ENCODE peak calls at places on chromosomes 5 and 9, in seven cellular contexts. One of them, this sample, is unnamed.

GRCh38 chr5:6781711-6782110 is 68.5 kb downstream of the TENT4A start:
- DNase-seq in tibial nerve: no peak
- DNase-seq in CD8-positive, alpha-beta T cell: no peak
- DNase-seq in astrocyte of the spinal cord: peak; percentile 7
- DNase-seq in lung: no peak
- DNase-seq in kidney: no peak
- DNase-seq in fibroblast of lung: no peak
- DNase-seq in this sample: no peak

GRCh38 chr9:130445268-130445983 is 665 bp downstream of the ASS1 start:
- DNase-seq in tibial nerve: no peak
- DNase-seq in CD8-positive, alpha-beta T cell: no peak
- DNase-seq in astrocyte of the spinal cord: peak; percentile 39
- DNase-seq in lung: peak; percentile 61
- DNase-seq in kidney: peak; percentile 86
- DNase-seq in fibroblast of lung: peak; percentile 66
- DNase-seq in this sample: peak; percentile 90

GRCh38 chr9:136283291-136284235 is 20.3 kb downstream of the CCDC187 start:
- DNase-seq in tibial nerve: peak; percentile 61
- DNase-seq in CD8-positive, alpha-beta T cell: peak; percentile 59
- DNase-seq in astrocyte of the spinal cord: peak; percentile 45
- DNase-seq in lung: peak; percentile 81
- DNase-seq in kidney: peak; percentile 92
- DNase-seq in fibroblast of lung: peak; percentile 59
- DNase-seq in this sample: peak; percentile 89

GRCh38 chr9:128169492-128169891 is 9.4 kb downstream of the BBLN start:
- DNase-seq in tibial nerve: no peak
- DNase-seq in CD8-positive, alpha-beta T cell: no peak
- DNase-seq in astrocyte of the spinal cord: no peak
- DNase-seq in lung: no peak
- DNase-seq in kidney: peak; percentile 63
- DNase-seq in fibroblast of lung: no peak
- DNase-seq in this sample: no peak

GRCh38 chr5:130183115-130183514 is 278.9 kb downstream of the CHSY3 start:
- DNase-seq in tibial nerve: no peak
- DNase-seq in CD8-positive, alpha-beta T cell: no peak
- DNase-seq in astrocyte of the spinal cord: no peak
- DNase-seq in lung: no peak
- DNase-seq in kidney: no peak
- DNase-seq in fibroblast of lung: no peak
- DNase-seq in this sample: no peak

GRCh38 chr9:13266172-13266571 is 13.3 kb downstream of the MPDZ start:
- DNase-seq in tibial nerve: no peak
- DNase-seq in CD8-positive, alpha-beta T cell: no peak
- DNase-seq in astrocyte of the spinal cord: peak; percentile 85
- DNase-seq in lung: no peak
- DNase-seq in kidney: no peak
- DNase-seq in fibroblast of lung: peak; percentile 53
- DNase-seq in this sample: peak; percentile 38

GRCh38 chr5:50874277-50874984 is 208.0 kb downstream of the PARP8 start:
- DNase-seq in tibial nerve: no peak
- DNase-seq in CD8-positive, alpha-beta T cell: no peak
- DNase-seq in astrocyte of the spinal cord: no peak
- DNase-seq in lung: no peak
- DNase-seq in kidney: no peak
- DNase-seq in fibroblast of lung: no peak
- DNase-seq in this sample: no peak

GRCh38 chr5:92371889-92372235 is 988.7 kb upstream of the ARRDC3 start:
- DNase-seq in tibial nerve: no peak
- DNase-seq in CD8-positive, alpha-beta T cell: no peak
- DNase-seq in astrocyte of the spinal cord: peak; percentile 54
- DNase-seq in lung: no peak
- DNase-seq in kidney: no peak
- DNase-seq in fibroblast of lung: peak; percentile 11
- DNase-seq in this sample: peak; percentile 57

GRCh38 chr9:112898872-112899281 is 8.2 kb upstream of the SLC46A2 start:
- DNase-seq in tibial nerve: no peak
- DNase-seq in CD8-positive, alpha-beta T cell: no peak
- DNase-seq in astrocyte of the spinal cord: no peak
- DNase-seq in lung: no peak
- DNase-seq in kidney: no peak
- DNase-seq in fibroblast of lung: no peak
- DNase-seq in this sample: no peak

DNA sequence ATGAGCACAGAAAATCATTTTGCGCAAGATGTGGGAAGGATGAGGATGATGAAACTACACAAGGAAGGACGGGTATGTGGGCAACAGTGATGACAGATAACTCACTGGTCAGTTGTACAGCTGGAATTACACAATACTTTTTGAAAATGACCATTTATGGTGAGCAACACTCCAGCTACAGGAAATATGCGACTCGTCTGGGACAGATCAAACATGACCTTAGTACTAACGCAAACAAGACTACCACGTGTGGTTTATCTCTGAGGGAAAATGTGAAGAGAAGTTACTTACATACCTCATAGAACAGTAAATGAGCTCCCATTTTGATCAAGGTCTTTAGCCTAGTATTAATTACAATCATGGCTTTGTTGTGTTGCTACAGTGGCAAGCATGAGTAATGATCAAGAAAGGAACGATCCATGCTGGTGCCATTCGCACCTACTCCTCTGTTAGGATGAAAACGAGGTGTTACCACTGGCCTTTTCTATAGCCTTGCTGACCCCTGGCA is 456.9 kb downstream of the BNC2 start:
- DNase-seq in tibial nerve: no peak
- DNase-seq in CD8-positive, alpha-beta T cell: no peak
- DNase-seq in astrocyte of the spinal cord: peak; percentile 78
- DNase-seq in lung: peak; percentile 31
- DNase-seq in kidney: no peak
- DNase-seq in fibroblast of lung: peak; percentile 99
- DNase-seq in this sample: peak; percentile 96
- H3K4me3 ChIP-seq in tibial nerve: no peak overlapping the region
- H3K4me3 ChIP-seq in CD8-positive, alpha-beta T cell: no peak overlapping the region
- H3K4me3 ChIP-seq in astrocyte of the spinal cord: no peak overlapping the region
- H3K4me3 ChIP-seq in lung: no peak overlapping the region
- H3K4me3 ChIP-seq in kidney: no peak overlapping the region
- H3K4me3 ChIP-seq in fibroblast of lung: no peak overlapping the region
- H3K4me3 ChIP-seq in this sample: no peak overlapping the region

GRCh38 chr5:136374638-136375037 is 9.3 kb upstream of the TRPC7 start:
- DNase-seq in tibial nerve: no peak
- DNase-seq in CD8-positive, alpha-beta T cell: no peak
- DNase-seq in astrocyte of the spinal cord: no peak
- DNase-seq in lung: no peak
- DNase-seq in kidney: no peak
- DNase-seq in fibroblast of lung: no peak
- DNase-seq in this sample: no peak

GRCh38 chr5:136375920-136376319 is 10.6 kb upstream of the TRPC7 start:
- DNase-seq in tibial nerve: no peak
- DNase-seq in CD8-positive, alpha-beta T cell: no peak
- DNase-seq in astrocyte of the spinal cord: no peak
- DNase-seq in lung: no peak
- DNase-seq in kidney: no peak
- DNase-seq in fibroblast of lung: no peak
- DNase-seq in this sample: no peak

GRCh38 chr5:136374003-136374402 is 8.7 kb upstream of the TRPC7 start:
- DNase-seq in tibial nerve: no peak
- DNase-seq in CD8-positive, alpha-beta T cell: no peak
- DNase-seq in astrocyte of the spinal cord: no peak
- DNase-seq in lung: no peak
- DNase-seq in kidney: no peak
- DNase-seq in fibroblast of lung: no peak
- DNase-seq in this sample: peak; percentile 51
- TF ChIP-seq CTCF in tibial nerve: no peak
- TF ChIP-seq CTCF in CD8-positive, alpha-beta T cell: no peak
- TF ChIP-seq CTCF in astrocyte of the spinal cord: peak; percentile 5
- TF ChIP-seq CTCF in lung: no peak
- TF ChIP-seq CTCF in kidney: peak; percentile 47
- TF ChIP-seq CTCF in fibroblast of lung: no peak
- TF ChIP-seq CTCF in this sample: peak; percentile 41

DNA sequence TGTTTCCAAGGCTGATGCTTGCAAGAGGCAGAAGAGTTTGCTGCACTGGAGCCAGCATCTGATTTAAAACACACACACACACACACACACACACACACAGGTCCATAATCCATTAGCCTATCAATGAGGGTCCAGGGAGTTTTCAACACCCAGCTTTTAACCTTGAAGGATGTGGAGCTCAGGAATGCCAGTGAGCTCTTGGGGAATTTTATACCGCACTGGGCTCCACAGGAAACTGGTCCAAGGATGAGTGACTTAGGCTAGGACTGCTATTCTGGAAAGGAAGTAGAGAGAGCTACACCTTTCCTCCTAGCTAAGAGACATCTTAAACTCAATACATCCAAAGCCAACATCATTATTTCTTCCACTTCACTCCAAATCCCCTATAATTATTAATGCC is 942 bp upstream of the NRG2 start:
- DNase-seq in tibial nerve: no peak
- DNase-seq in CD8-positive, alpha-beta T cell: no peak
- DNase-seq in astrocyte of the spinal cord: peak; percentile 3
- DNase-seq in lung: no peak
- DNase-seq in kidney: no peak
- DNase-seq in fibroblast of lung: no peak
- DNase-seq in this sample: no peak
- H3K4me3 ChIP-seq in tibial nerve: no peak overlapping the region
- H3K4me3 ChIP-seq in CD8-positive, alpha-beta T cell: no peak overlapping the region
- H3K4me3 ChIP-seq in astrocyte of the spinal cord: no peak overlapping the region
- H3K4me3 ChIP-seq in lung: no peak overlapping the region
- H3K4me3 ChIP-seq in kidney: no peak overlapping the region
- H3K4me3 ChIP-seq in fibroblast of lung: no peak overlapping the region
- H3K4me3 ChIP-seq in this sample: no peak overlapping the region

GRCh38 chr9:33737811-33738606 is 57.4 kb upstream of the PRSS3 start:
- DNase-seq in tibial nerve: no peak
- DNase-seq in CD8-positive, alpha-beta T cell: no peak
- DNase-seq in astrocyte of the spinal cord: peak; percentile 55
- DNase-seq in lung: peak; percentile 30
- DNase-seq in kidney: no peak
- DNase-seq in fibroblast of lung: peak; percentile 65
- DNase-seq in this sample: peak; percentile 49
- TF ChIP-seq CTCF in tibial nerve: no peak
- TF ChIP-seq CTCF in CD8-positive, alpha-beta T cell: peak; percentile 33
- TF ChIP-seq CTCF in astrocyte of the spinal cord: peak; percentile 80
- TF ChIP-seq CTCF in lung: peak; percentile 11
- TF ChIP-seq CTCF in kidney: peak; percentile 61
- TF ChIP-seq CTCF in fibroblast of lung: peak; percentile 73
- TF ChIP-seq CTCF in this sample: peak; percentile 77

GRCh38 chr5:150642567-150642927 is 2.1 kb downstream of the SYNPO start:
- DNase-seq in tibial nerve: peak; percentile 76
- DNase-seq in CD8-positive, alpha-beta T cell: no peak
- DNase-seq in astrocyte of the spinal cord: peak; percentile 86
- DNase-seq in lung: peak; percentile 85
- DNase-seq in kidney: peak; percentile 87
- DNase-seq in fibroblast of lung: peak; percentile 85
- DNase-seq in this sample: peak; percentile 93
- H3K4me3 ChIP-seq in tibial nerve: peak overlapping the region; percentile 8
- H3K4me3 ChIP-seq in CD8-positive, alpha-beta T cell: no peak overlapping the region
- H3K4me3 ChIP-seq in astrocyte of the spinal cord: peak overlapping the region; percentile 48
- H3K4me3 ChIP-seq in lung: no peak overlapping the region
- H3K4me3 ChIP-seq in kidney: peak overlapping the region; percentile 6
- H3K4me3 ChIP-seq in fibroblast of lung: peak overlapping the region; percentile 37
- H3K4me3 ChIP-seq in this sample: peak overlapping the region; percentile 60

GRCh38 chr5:173885481-173886010 is 2.6 kb upstream of the CPEB4 start:
- DNase-seq in tibial nerve: no peak
- DNase-seq in CD8-positive, alpha-beta T cell: no peak
- DNase-seq in astrocyte of the spinal cord: no peak
- DNase-seq in lung: no peak
- DNase-seq in kidney: no peak
- DNase-seq in fibroblast of lung: no peak
- DNase-seq in this sample: no peak
- TF ChIP-seq CTCF in tibial nerve: no peak
- TF ChIP-seq CTCF in CD8-positive, alpha-beta T cell: no peak
- TF ChIP-seq CTCF in astrocyte of the spinal cord: no peak
- TF ChIP-seq CTCF in lung: no peak
- TF ChIP-seq CTCF in kidney: peak; percentile 1
- TF ChIP-seq CTCF in fibroblast of lung: no peak
- TF ChIP-seq CTCF in this sample: no peak

GRCh38 chr5:14449052-14449661 is 132.4 kb upstream of the OTULINL start:
- DNase-seq in tibial nerve: no peak
- DNase-seq in CD8-positive, alpha-beta T cell: no peak
- DNase-seq in astrocyte of the spinal cord: peak; percentile 96
- DNase-seq in lung: no peak
- DNase-seq in kidney: no peak
- DNase-seq in fibroblast of lung: peak; percentile 72
- DNase-seq in this sample: peak; percentile 94
- H3K4me3 ChIP-seq in tibial nerve: no peak overlapping the region
- H3K4me3 ChIP-seq in CD8-positive, alpha-beta T cell: no peak overlapping the region
- H3K4me3 ChIP-seq in astrocyte of the spinal cord: no peak overlapping the region
- H3K4me3 ChIP-seq in lung: no peak overlapping the region
- H3K4me3 ChIP-seq in kidney: no peak overlapping the region
- H3K4me3 ChIP-seq in fibroblast of lung: no peak overlapping the region
- H3K4me3 ChIP-seq in this sample: peak overlapping the region; percentile 16

This sample was measured in foreskin fibroblast.